ENCODE peak calls at places on chromosomes 11 and 22, in four cellular contexts. One of them, this sample, is unnamed.

GRCh38 chr11:19252394-19253148 is 11.8 kb upstream of the E2F8 start:
- DNase-seq in heart right ventricle: no peak
- DNase-seq in uterus: no peak
- DNase-seq in CD4-positive, alpha-beta T cell: no peak
- DNase-seq in this sample: no peak

GRCh38 chr11:134207538-134208239 is 16.1 kb downstream of the NCAPD3 start:
- DNase-seq in heart right ventricle: no peak
- DNase-seq in uterus: no peak
- DNase-seq in CD4-positive, alpha-beta T cell: peak
- DNase-seq in this sample: no peak

GRCh38 chr11:105357764-105358163 is 218.2 kb upstream of the CARD18 start:
- DNase-seq in heart right ventricle: no peak
- DNase-seq in uterus: no peak
- DNase-seq in CD4-positive, alpha-beta T cell: no peak
- DNase-seq in this sample: no peak

GRCh38 chr22:26897384-26897783 is 240.0 kb downstream of the MIAT start:
- DNase-seq in heart right ventricle: no peak
- DNase-seq in uterus: no peak
- DNase-seq in CD4-positive, alpha-beta T cell: no peak
- DNase-seq in this sample: no peak

GRCh38 chr11:10497371-10498021 is 42.4 kb downstream of the AMPD3 start:
- DNase-seq in heart right ventricle: no peak
- DNase-seq in uterus: no peak
- DNase-seq in CD4-positive, alpha-beta T cell: no peak
- DNase-seq in this sample: no peak

GRCh38 chr22:38614331-38615122 is 41.7 kb downstream of the FAM227A start:
- DNase-seq in heart right ventricle: no peak
- DNase-seq in uterus: no peak
- DNase-seq in CD4-positive, alpha-beta T cell: no peak
- DNase-seq in this sample: no peak

GRCh38 chr11:117010808-117011540 is 87.3 kb downstream of the SIK3 start:
- DNase-seq in heart right ventricle: no peak
- DNase-seq in uterus: peak
- DNase-seq in CD4-positive, alpha-beta T cell: no peak
- DNase-seq in this sample: no peak

GRCh38 chr11:71331631-71332030 is 79.3 kb upstream of the SHANK2 start:
- DNase-seq in heart right ventricle: no peak
- DNase-seq in uterus: no peak
- DNase-seq in CD4-positive, alpha-beta T cell: no peak
- DNase-seq in this sample: no peak

GRCh38 chr11:33500865-33501479 is 199.7 kb downstream of the C11orf91 start:
- DNase-seq in heart right ventricle: no peak
- DNase-seq in uterus: no peak
- DNase-seq in CD4-positive, alpha-beta T cell: no peak
- DNase-seq in this sample: no peak

GRCh38 chr22:43897751-43898261 is 6.0 kb upstream of the PNPLA5 start:
- DNase-seq in heart right ventricle: no peak
- DNase-seq in uterus: no peak
- DNase-seq in CD4-positive, alpha-beta T cell: no peak
- DNase-seq in this sample: no peak

GRCh38 chr22:38455530-38456271 is 702 bp upstream of the KCNJ4 start:
- DNase-seq in heart right ventricle: peak
- DNase-seq in uterus: no peak
- DNase-seq in CD4-positive, alpha-beta T cell: no peak
- DNase-seq in this sample: peak

GRCh38 chr11:57764527-57764926 is 2.9 kb downstream of the CTNND1 start:
- DNase-seq in heart right ventricle: no peak
- DNase-seq in uterus: no peak
- DNase-seq in CD4-positive, alpha-beta T cell: no peak
- DNase-seq in this sample: no peak

GRCh38 chr22:20155330-20156041 is 4.6 kb upstream of the CCDC188 start:
- DNase-seq in heart right ventricle: peak
- DNase-seq in uterus: peak
- DNase-seq in CD4-positive, alpha-beta T cell: no peak
- DNase-seq in this sample: peak

GRCh38 chr11:123458501-123458900 is 28.4 kb downstream of the GRAMD1B start:
- DNase-seq in heart right ventricle: no peak
- DNase-seq in uterus: no peak
- DNase-seq in CD4-positive, alpha-beta T cell: no peak
- DNase-seq in this sample: no peak

GRCh38 chr22:49208768-49209252 is 618.9 kb downstream of the BRD1 start:
- DNase-seq in heart right ventricle: no peak
- DNase-seq in uterus: no peak
- DNase-seq in CD4-positive, alpha-beta T cell: no peak
- DNase-seq in this sample: no peak

GRCh38 chr11:63609536-63609935 is 4.7 kb downstream of the PLAAT3 start:
- DNase-seq in heart right ventricle: peak
- DNase-seq in uterus: no peak
- DNase-seq in CD4-positive, alpha-beta T cell: no peak
- DNase-seq in this sample: no peak
- H3K27ac ChIP-seq in heart right ventricle: peak
- H3K27ac ChIP-seq in uterus: no peak
- H3K27ac ChIP-seq in CD4-positive, alpha-beta T cell: no peak
- H3K27ac ChIP-seq in this sample: peak

GRCh38 chr11:6663794-6664478 is 8.3 kb upstream of the DCHS1 start:
- DNase-seq in heart right ventricle: no peak
- DNase-seq in uterus: no peak
- DNase-seq in CD4-positive, alpha-beta T cell: no peak
- DNase-seq in this sample: no peak
- H3K27ac ChIP-seq in heart right ventricle: peak
- H3K27ac ChIP-seq in uterus: peak
- H3K27ac ChIP-seq in CD4-positive, alpha-beta T cell: no peak
- H3K27ac ChIP-seq in this sample: no peak

GRCh38 chr11:48043111-48043997 is 63.0 kb downstream of the PTPRJ start:
- DNase-seq in heart right ventricle: no peak
- DNase-seq in uterus: no peak
- DNase-seq in CD4-positive, alpha-beta T cell: no peak
- DNase-seq in this sample: no peak
- H3K27ac ChIP-seq in heart right ventricle: no peak
- H3K27ac ChIP-seq in uterus: no peak
- H3K27ac ChIP-seq in CD4-positive, alpha-beta T cell: no peak
- H3K27ac ChIP-seq in this sample: peak

GRCh38 chr11:2583605-2583958 is 116.2 kb downstream of the KCNQ1OT1 start:
- DNase-seq in heart right ventricle: no peak
- DNase-seq in uterus: no peak
- DNase-seq in CD4-positive, alpha-beta T cell: no peak
- DNase-seq in this sample: no peak
- H3K27ac ChIP-seq in heart right ventricle: no peak
- H3K27ac ChIP-seq in uterus: no peak
- H3K27ac ChIP-seq in CD4-positive, alpha-beta T cell: no peak
- H3K27ac ChIP-seq in this sample: no peak

GRCh38 chr11:118010738-118011461 is 24.7 kb downstream of the IL10RA start:
- DNase-seq in heart right ventricle: no peak
- DNase-seq in uterus: no peak
- DNase-seq in CD4-positive, alpha-beta T cell: no peak
- DNase-seq in this sample: no peak

GRCh38 chr11:118009821-118010737 is 23.9 kb downstream of the IL10RA start:
- DNase-seq in heart right ventricle: no peak
- DNase-seq in uterus: no peak
- DNase-seq in CD4-positive, alpha-beta T cell: no peak
- DNase-seq in this sample: no peak

GRCh38 chr11:118014022-118014421 is 27.8 kb downstream of the IL10RA start:
- DNase-seq in heart right ventricle: no peak
- DNase-seq in uterus: no peak
- DNase-seq in CD4-positive, alpha-beta T cell: no peak
- DNase-seq in this sample: no peak

GRCh38 chr11:118015385-118015841 is 29.2 kb downstream of the IL10RA start:
- DNase-seq in heart right ventricle: no peak
- DNase-seq in uterus: no peak
- DNase-seq in CD4-positive, alpha-beta T cell: no peak
- DNase-seq in this sample: no peak

DNA sequence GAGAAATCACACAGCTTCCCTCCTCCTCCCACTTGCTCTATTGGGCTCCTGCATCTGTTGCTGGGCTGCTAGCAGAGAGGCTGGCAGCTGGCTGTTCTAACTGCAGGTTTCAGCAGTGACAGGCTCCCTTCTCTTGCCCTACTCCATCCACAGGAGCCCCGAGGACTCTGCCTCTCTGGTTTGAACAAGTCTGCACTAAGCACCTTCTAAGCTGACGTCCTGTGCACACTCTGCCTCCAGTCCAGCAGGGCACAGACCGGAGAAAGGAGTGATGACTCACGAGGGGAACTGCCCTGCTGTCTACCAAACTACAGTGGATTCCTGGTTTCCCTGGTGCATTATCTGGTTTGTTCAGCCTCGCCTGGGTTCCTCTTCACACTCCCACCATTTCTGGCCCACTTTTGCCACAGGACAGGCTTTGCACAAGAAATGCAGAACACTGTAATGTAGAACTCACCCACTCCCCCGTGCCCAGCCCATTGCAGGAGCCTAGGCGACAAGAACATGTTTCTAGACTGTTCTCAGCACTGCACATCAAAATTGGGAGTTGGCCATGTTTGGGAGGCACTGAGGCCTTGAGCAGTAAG is 26.0 kb downstream of the IL10RA start:
- DNase-seq in heart right ventricle: no peak
- DNase-seq in uterus: no peak
- DNase-seq in CD4-positive, alpha-beta T cell: no peak
- DNase-seq in this sample: no peak
- H3K27ac ChIP-seq in heart right ventricle: peak
- H3K27ac ChIP-seq in uterus: no peak
- H3K27ac ChIP-seq in CD4-positive, alpha-beta T cell: peak
- H3K27ac ChIP-seq in this sample: peak

This sample was measured in caudate nucleus.